ENCODE peak calls at places on chromosomes 3 and 15, in nine cellular contexts. One of them, this sample, is unnamed.

GRCh38 chr15:97761124-97761523 is 199.4 kb upstream of the ARRDC4 start:
- DNase-seq in fibroblast of pulmonary artery: no peak
- DNase-seq in BE2C: no peak
- DNase-seq in brain microvascular endothelial cell: no peak
- DNase-seq in NB4: no peak
- DNase-seq in esophagus squamous epithelium: no peak
- DNase-seq in epithelial cell of esophagus: peak; percentile 83
- DNase-seq in A549: no peak
- DNase-seq in uterus: no peak
- DNase-seq in this sample: no peak

GRCh38 chr3:4633078-4634004 is 140.2 kb downstream of the ITPR1 start:
- DNase-seq in fibroblast of pulmonary artery: peak; percentile 85
- DNase-seq in BE2C: no peak
- DNase-seq in brain microvascular endothelial cell: peak; percentile 55
- DNase-seq in NB4: peak; percentile 67
- DNase-seq in esophagus squamous epithelium: no peak
- DNase-seq in epithelial cell of esophagus: peak; percentile 70
- DNase-seq in A549: peak; percentile 69
- DNase-seq in uterus: no peak
- DNase-seq in this sample: peak; percentile 71

GRCh38 chr15:61651267-61651666 is 409.0 kb downstream of the VPS13C start:
- DNase-seq in fibroblast of pulmonary artery: no peak
- DNase-seq in BE2C: no peak
- DNase-seq in brain microvascular endothelial cell: no peak
- DNase-seq in NB4: no peak
- DNase-seq in esophagus squamous epithelium: no peak
- DNase-seq in epithelial cell of esophagus: no peak
- DNase-seq in A549: no peak
- DNase-seq in uterus: no peak
- DNase-seq in this sample: peak; percentile 63

GRCh38 chr15:71013446-71013845 is 101.8 kb upstream of the THSD4 start:
- DNase-seq in fibroblast of pulmonary artery: no peak
- DNase-seq in BE2C: no peak
- DNase-seq in brain microvascular endothelial cell: no peak
- DNase-seq in NB4: no peak
- DNase-seq in esophagus squamous epithelium: no peak
- DNase-seq in epithelial cell of esophagus: peak; percentile 58
- DNase-seq in A549: no peak
- DNase-seq in uterus: no peak
- DNase-seq in this sample: no peak

GRCh38 chr3:72088486-72089025 is 303.6 kb upstream of the PROK2 start:
- DNase-seq in fibroblast of pulmonary artery: no peak
- DNase-seq in BE2C: no peak
- DNase-seq in brain microvascular endothelial cell: no peak
- DNase-seq in NB4: no peak
- DNase-seq in esophagus squamous epithelium: no peak
- DNase-seq in epithelial cell of esophagus: no peak
- DNase-seq in A549: no peak
- DNase-seq in uterus: no peak
- DNase-seq in this sample: no peak

GRCh38 chr3:7193271-7193670 is 332.4 kb downstream of the GRM7 start:
- DNase-seq in fibroblast of pulmonary artery: no peak
- DNase-seq in BE2C: no peak
- DNase-seq in brain microvascular endothelial cell: no peak
- DNase-seq in NB4: no peak
- DNase-seq in esophagus squamous epithelium: no peak
- DNase-seq in epithelial cell of esophagus: no peak
- DNase-seq in A549: no peak
- DNase-seq in uterus: no peak
- DNase-seq in this sample: no peak

GRCh38 chr3:127019449-127019848 is 36.5 kb downstream of the PLXNA1 start:
- DNase-seq in fibroblast of pulmonary artery: peak; percentile 40
- DNase-seq in BE2C: no peak
- DNase-seq in brain microvascular endothelial cell: peak; percentile 45
- DNase-seq in NB4: no peak
- DNase-seq in esophagus squamous epithelium: no peak
- DNase-seq in epithelial cell of esophagus: peak; percentile 63
- DNase-seq in A549: no peak
- DNase-seq in uterus: no peak
- DNase-seq in this sample: peak; percentile 35

GRCh38 chr15:59042041-59042440 is 54.6 kb downstream of the RNF111 start:
- DNase-seq in fibroblast of pulmonary artery: no peak
- DNase-seq in BE2C: no peak
- DNase-seq in brain microvascular endothelial cell: no peak
- DNase-seq in NB4: peak; percentile 43
- DNase-seq in esophagus squamous epithelium: no peak
- DNase-seq in epithelial cell of esophagus: no peak
- DNase-seq in A549: no peak
- DNase-seq in uterus: no peak
- DNase-seq in this sample: no peak

GRCh38 chr15:40115670-40116093 is 7.0 kb upstream of the BMF start:
- DNase-seq in fibroblast of pulmonary artery: peak; percentile 32
- DNase-seq in BE2C: no peak
- DNase-seq in brain microvascular endothelial cell: no peak
- DNase-seq in NB4: peak; percentile 97
- DNase-seq in esophagus squamous epithelium: no peak
- DNase-seq in epithelial cell of esophagus: peak; percentile 50
- DNase-seq in A549: no peak
- DNase-seq in uterus: no peak
- DNase-seq in this sample: no peak

GRCh38 chr3:128723477-128723876 is 2.5 kb upstream of the RAB7A start:
- DNase-seq in fibroblast of pulmonary artery: no peak
- DNase-seq in BE2C: no peak
- DNase-seq in brain microvascular endothelial cell: no peak
- DNase-seq in NB4: no peak
- DNase-seq in esophagus squamous epithelium: no peak
- DNase-seq in epithelial cell of esophagus: no peak
- DNase-seq in A549: no peak
- DNase-seq in uterus: no peak
- DNase-seq in this sample: no peak

GRCh38 chr3:177982034-177982433 is 554.2 kb upstream of the KCNMB2 start:
- DNase-seq in fibroblast of pulmonary artery: peak; percentile 25
- DNase-seq in BE2C: no peak
- DNase-seq in brain microvascular endothelial cell: no peak
- DNase-seq in NB4: no peak
- DNase-seq in esophagus squamous epithelium: no peak
- DNase-seq in epithelial cell of esophagus: no peak
- DNase-seq in A549: no peak
- DNase-seq in uterus: no peak
- DNase-seq in this sample: peak; percentile 69

GRCh38 chr3:170709046-170709445 is 123.2 kb upstream of the SLC7A14 start:
- DNase-seq in fibroblast of pulmonary artery: peak; percentile 89
- DNase-seq in BE2C: no peak
- DNase-seq in brain microvascular endothelial cell: peak; percentile 49
- DNase-seq in NB4: peak; percentile 42
- DNase-seq in esophagus squamous epithelium: no peak
- DNase-seq in epithelial cell of esophagus: peak; percentile 82
- DNase-seq in A549: no peak
- DNase-seq in uterus: no peak
- DNase-seq in this sample: no peak

GRCh38 chr15:85955501-85956391 is 123.9 kb upstream of the AGBL1 start:
- DNase-seq in fibroblast of pulmonary artery: no peak
- DNase-seq in BE2C: no peak
- DNase-seq in brain microvascular endothelial cell: no peak
- DNase-seq in NB4: no peak
- DNase-seq in esophagus squamous epithelium: no peak
- DNase-seq in epithelial cell of esophagus: no peak
- DNase-seq in A549: no peak
- DNase-seq in uterus: no peak
- DNase-seq in this sample: peak; percentile 14

GRCh38 chr3:9916346-9916733 is 558 bp upstream of the IL17RC start:
- DNase-seq in fibroblast of pulmonary artery: peak; percentile 42
- DNase-seq in BE2C: no peak
- DNase-seq in brain microvascular endothelial cell: peak; percentile 42
- DNase-seq in NB4: no peak
- DNase-seq in esophagus squamous epithelium: no peak
- DNase-seq in epithelial cell of esophagus: peak; percentile 64
- DNase-seq in A549: no peak
- DNase-seq in uterus: no peak
- DNase-seq in this sample: peak; percentile 14

GRCh38 chr3:126985143-126985985 is 2.4 kb downstream of the PLXNA1 start:
- DNase-seq in fibroblast of pulmonary artery: no peak
- DNase-seq in BE2C: peak; percentile 76
- DNase-seq in brain microvascular endothelial cell: no peak
- DNase-seq in NB4: no peak
- DNase-seq in esophagus squamous epithelium: no peak
- DNase-seq in epithelial cell of esophagus: no peak
- DNase-seq in A549: no peak
- DNase-seq in uterus: no peak
- DNase-seq in this sample: no peak

GRCh38 chr3:23640472-23641146 is 165.1 kb upstream of the UBE2E1 start:
- DNase-seq in fibroblast of pulmonary artery: no peak
- DNase-seq in BE2C: no peak
- DNase-seq in brain microvascular endothelial cell: no peak
- DNase-seq in NB4: no peak
- DNase-seq in esophagus squamous epithelium: no peak
- DNase-seq in epithelial cell of esophagus: no peak
- DNase-seq in A549: no peak
- DNase-seq in uterus: no peak
- DNase-seq in this sample: peak; percentile 23

GRCh38 chr15:101450561-101451145 is 38.9 kb downstream of the PCSK6 start:
- DNase-seq in fibroblast of pulmonary artery: no peak
- DNase-seq in BE2C: no peak
- DNase-seq in brain microvascular endothelial cell: no peak
- DNase-seq in NB4: no peak
- DNase-seq in esophagus squamous epithelium: no peak
- DNase-seq in epithelial cell of esophagus: no peak
- DNase-seq in A549: no peak
- DNase-seq in uterus: no peak
- DNase-seq in this sample: no peak

DNA sequence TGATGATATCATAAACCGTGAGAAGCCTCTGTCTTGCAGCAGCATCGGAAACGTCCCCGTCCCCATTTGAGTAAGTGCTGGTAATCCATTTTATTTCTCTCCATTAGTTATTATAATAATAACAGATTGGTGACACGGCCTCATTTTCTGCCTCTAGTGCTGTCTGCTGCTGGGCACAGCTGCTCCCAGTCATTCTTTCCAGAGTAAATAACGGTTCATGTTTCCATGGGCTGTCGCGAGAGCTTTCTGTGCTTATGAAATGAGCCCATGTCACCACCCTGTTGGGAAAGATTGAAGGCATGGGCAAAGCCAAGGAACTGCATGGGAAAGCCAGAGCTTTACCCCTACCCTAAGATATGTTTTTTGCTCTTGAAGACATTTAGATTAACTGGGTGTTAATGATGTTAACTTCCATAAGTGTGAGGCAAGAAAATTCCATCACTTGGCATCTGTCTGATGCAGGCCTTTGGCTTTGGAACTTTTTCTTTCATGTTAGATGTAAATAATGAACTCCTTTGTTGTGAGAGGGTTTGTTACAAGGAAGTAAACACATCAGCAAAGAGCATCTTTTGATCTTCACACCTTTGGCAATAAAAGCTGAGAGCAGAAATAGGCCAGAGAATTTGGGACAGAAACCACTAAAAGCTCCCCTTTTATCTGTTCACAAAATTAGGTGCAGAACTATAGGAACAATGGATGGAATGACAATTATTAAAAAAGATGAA is 141.8 kb downstream of the FILIP1L start:
- DNase-seq in fibroblast of pulmonary artery: no peak
- DNase-seq in BE2C: no peak
- DNase-seq in brain microvascular endothelial cell: no peak
- DNase-seq in NB4: no peak
- DNase-seq in esophagus squamous epithelium: no peak
- DNase-seq in epithelial cell of esophagus: no peak
- DNase-seq in A549: no peak
- DNase-seq in uterus: no peak
- DNase-seq in this sample: no peak
- H3K4me3 ChIP-seq in fibroblast of pulmonary artery: no peak overlapping the region
- H3K4me3 ChIP-seq in BE2C: no peak overlapping the region
- H3K4me3 ChIP-seq in brain microvascular endothelial cell: no peak overlapping the region
- H3K4me3 ChIP-seq in NB4: no peak overlapping the region
- H3K4me3 ChIP-seq in esophagus squamous epithelium: no peak overlapping the region
- H3K4me3 ChIP-seq in epithelial cell of esophagus: no peak overlapping the region
- H3K4me3 ChIP-seq in A549: no peak overlapping the region
- H3K4me3 ChIP-seq in uterus: no peak overlapping the region
- H3K4me3 ChIP-seq in this sample: no peak overlapping the region

GRCh38 chr3:100754563-100755334 is 45.5 kb downstream of the TFG start:
- DNase-seq in fibroblast of pulmonary artery: no peak
- DNase-seq in BE2C: no peak
- DNase-seq in brain microvascular endothelial cell: no peak
- DNase-seq in NB4: no peak
- DNase-seq in esophagus squamous epithelium: no peak
- DNase-seq in epithelial cell of esophagus: no peak
- DNase-seq in A549: no peak
- DNase-seq in uterus: no peak
- DNase-seq in this sample: no peak
- TF ChIP-seq CTCF in fibroblast of pulmonary artery: no peak
- TF ChIP-seq CTCF in BE2C: no peak
- TF ChIP-seq CTCF in brain microvascular endothelial cell: no peak
- TF ChIP-seq CTCF in NB4: no peak
- TF ChIP-seq CTCF in esophagus squamous epithelium: no peak
- TF ChIP-seq CTCF in epithelial cell of esophagus: no peak
- TF ChIP-seq CTCF in A549: no peak
- TF ChIP-seq CTCF in uterus: no peak
- TF ChIP-seq CTCF in this sample: no peak

DNA sequence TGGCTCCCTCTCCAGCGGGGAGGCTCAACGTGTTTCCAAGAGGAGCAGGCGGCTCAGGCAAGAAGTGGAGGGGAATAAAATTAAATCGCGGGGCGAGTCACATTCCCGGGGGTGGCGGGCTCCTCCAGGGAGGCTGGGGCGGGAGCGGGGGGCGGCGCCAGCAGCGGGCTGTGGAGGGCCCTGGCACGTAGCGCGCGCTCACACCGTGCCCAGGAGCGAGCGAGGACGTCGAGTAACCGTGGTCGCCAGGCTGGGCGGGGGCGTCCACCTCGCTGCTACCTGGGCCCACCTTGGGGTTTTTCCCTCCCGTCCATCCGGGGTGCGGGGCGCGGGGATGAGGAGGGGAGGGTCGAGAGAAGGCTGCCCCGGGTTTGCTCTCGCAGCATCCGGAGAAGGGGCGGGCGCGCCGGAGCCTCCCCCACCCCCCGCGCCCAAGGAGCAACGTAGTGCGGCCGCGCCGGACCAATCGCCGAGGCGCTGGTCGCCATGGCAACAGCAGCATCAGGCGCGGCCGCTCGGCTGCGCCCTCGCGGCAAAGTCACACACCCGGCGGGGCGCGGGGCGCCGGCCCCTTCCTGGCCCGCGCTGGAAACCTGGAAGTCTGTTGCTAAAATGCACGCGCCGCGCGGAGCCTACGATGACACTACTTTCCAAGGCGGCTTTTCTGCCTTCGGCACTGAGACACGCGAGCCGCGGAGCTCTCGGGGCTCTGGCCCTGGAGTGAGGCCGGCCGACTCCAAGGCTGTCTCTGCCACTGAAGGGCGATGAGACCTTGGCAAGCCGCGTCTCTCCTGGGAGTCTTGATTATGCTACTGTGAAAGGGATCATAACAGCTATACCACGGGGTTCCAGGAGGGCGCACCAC is at the start of gene IQSEC1:
- DNase-seq in fibroblast of pulmonary artery: no peak
- DNase-seq in BE2C: peak; percentile 77
- DNase-seq in brain microvascular endothelial cell: no peak
- DNase-seq in NB4: no peak
- DNase-seq in esophagus squamous epithelium: no peak
- DNase-seq in epithelial cell of esophagus: no peak
- DNase-seq in A549: no peak
- DNase-seq in uterus: peak; percentile 35
- DNase-seq in this sample: no peak
- H3K4me3 ChIP-seq in fibroblast of pulmonary artery: no peak within 1 kb of the TSS
- H3K4me3 ChIP-seq in BE2C: peak within 1 kb of the TSS; percentile 35
- H3K4me3 ChIP-seq in brain microvascular endothelial cell: no peak within 1 kb of the TSS
- H3K4me3 ChIP-seq in NB4: no peak within 1 kb of the TSS
- H3K4me3 ChIP-seq in esophagus squamous epithelium: peak within 1 kb of the TSS; percentile 57
- H3K4me3 ChIP-seq in epithelial cell of esophagus: no peak within 1 kb of the TSS
- H3K4me3 ChIP-seq in A549: no peak within 1 kb of the TSS
- H3K4me3 ChIP-seq in uterus: no peak within 1 kb of the TSS
- H3K4me3 ChIP-seq in this sample: no peak within 1 kb of the TSS

GRCh38 chr3:194204036-194204792 is 68.3 kb downstream of the HES1 start:
- DNase-seq in fibroblast of pulmonary artery: no peak
- DNase-seq in BE2C: no peak
- DNase-seq in brain microvascular endothelial cell: no peak
- DNase-seq in NB4: peak; percentile 26
- DNase-seq in esophagus squamous epithelium: no peak
- DNase-seq in epithelial cell of esophagus: peak; percentile 30
- DNase-seq in A549: peak; percentile 33
- DNase-seq in uterus: no peak
- DNase-seq in this sample: no peak
- TF ChIP-seq CTCF in fibroblast of pulmonary artery: no peak
- TF ChIP-seq CTCF in BE2C: no peak
- TF ChIP-seq CTCF in brain microvascular endothelial cell: no peak
- TF ChIP-seq CTCF in NB4: no peak
- TF ChIP-seq CTCF in esophagus squamous epithelium: no peak
- TF ChIP-seq CTCF in epithelial cell of esophagus: no peak
- TF ChIP-seq CTCF in A549: no peak
- TF ChIP-seq CTCF in uterus: no peak
- TF ChIP-seq CTCF in this sample: no peak

This sample was measured in astrocyte of the spinal cord.